ENCODE peak calls at places on chromosome 12, in seven cellular contexts. P, W, G, J, L, X and D are unnamed samples.

GRCh38 chr12:124517260-124518050 is 50.0 kb downstream of the NCOR2 start:
- DNase-seq in L (peak), P (no peak), W (peak), X (peak), J (no peak), G (peak), D (no peak)

GRCh38 chr12:93734784-93735183 is 57.6 kb downstream of the CRADD start:
- DNase-seq in W (no peak), L (no peak), G (no peak), J (no peak), X (no peak), P (no peak), D (no peak)

GRCh38 chr12:81800298-81801148 is 41.4 kb upstream of the PPFIA2 start:
- DNase-seq in G (no peak), J (no peak), L (no peak), W (peak), X (no peak), P (no peak), D (no peak)

GRCh38 chr12:113465808-113466769 is 5.6 kb downstream of the LHX5 start:
- DNase-seq in P (no peak), G (no peak), W (no peak), X (peak), L (no peak), J (no peak), D (no peak)

GRCh38 chr12:53757095-53757770 is 5.5 kb upstream of the CISTR start:
- DNase-seq in G (peak), P (peak), L (peak), X (peak), J (peak), W (peak), D (peak)

GRCh38 chr12:113867258-113867657 is 98.9 kb downstream of the RBM19 start:
- DNase-seq in W (no peak), L (no peak), P (no peak), G (no peak), X (peak), J (no peak), D (peak)

GRCh38 chr12:130511285-130511684 is 173.6 kb downstream of the PIWIL1 start:
- DNase-seq in L (no peak), X (no peak), P (no peak), J (no peak), G (no peak), W (no peak), D (no peak)

GRCh38 chr12:78209851-78210493 is 379.3 kb downstream of the NAV3 start:
- DNase-seq in P (no peak), L (no peak), J (no peak), W (no peak), X (no peak), G (no peak), D (no peak)

GRCh38 chr12:59088673-59089072 is 168.4 kb upstream of the LRIG3 start:
- DNase-seq in W (no peak), L (no peak), P (no peak), X (no peak), G (no peak), J (no peak), D (no peak)

GRCh38 chr12:106341086-106341879 is 16.3 kb upstream of the POLR3B start:
- DNase-seq in W (no peak), X (no peak), J (no peak), P (no peak), L (no peak), G (no peak), D (no peak)

GRCh38 chr12:130970165-130970907 is 16.6 kb downstream of the ADGRD1 start:
- DNase-seq in L (no peak), G (no peak), W (no peak), X (no peak), P (no peak), J (no peak), D (no peak)

GRCh38 chr12:45299132-45299692 is 83.3 kb downstream of the ANO6 start:
- DNase-seq in J (no peak), L (no peak), P (no peak), G (no peak), X (peak), W (no peak), D (no peak)

GRCh38 chr12:82650627-82651337 is 35.9 kb upstream of the TMTC2 start:
- DNase-seq in P (no peak), W (no peak), X (peak), L (no peak), G (peak), J (no peak), D (peak)

GRCh38 chr12:14373202-14373601 is 7.7 kb downstream of the ATF7IP start:
- DNase-seq in G (no peak), X (peak), J (no peak), P (no peak), L (no peak), W (no peak), D (peak)

GRCh38 chr12:15899282-15899870 is 11.8 kb upstream of the DERA start:
- DNase-seq in J (no peak), L (no peak), W (no peak), X (peak), G (peak), P (no peak), D (peak)

GRCh38 chr12:19575307-19576243 is 136.3 kb downstream of the AEBP2 start:
- DNase-seq in L (no peak), G (peak), X (peak), W (peak), J (no peak), P (peak), D (peak)

GRCh38 chr12:130835011-130835410 is 4.0 kb downstream of the STX2 start:
- DNase-seq in X (no peak), P (no peak), G (no peak), J (no peak), L (no peak), W (no peak), D (no peak)

GRCh38 chr12:2039034-2039433 is 13.8 kb upstream of the CACNA1C start:
- DNase-seq in G (no peak), X (no peak), P (no peak), L (no peak), J (no peak), W (no peak), D (no peak)

GRCh38 chr12:49622501-49623141 is 740 bp upstream of the PRPF40B start:
- DNase-seq in P (no peak), X (no peak), W (no peak), J (peak), G (peak), L (no peak), D (peak)

GRCh38 chr12:76072568-76072967 is 11.9 kb downstream of the NAP1L1 start:
- DNase-seq in G (no peak), X (no peak), W (no peak), J (no peak), P (no peak), L (no peak), D (no peak)

GRCh38 chr12:68977335-68977734 is 44.4 kb upstream of the CPM start:
- DNase-seq in L (no peak), W (no peak), J (no peak), G (no peak), P (no peak), X (no peak), D (no peak)

GRCh38 chr12:131829351-131829794 is 1.2 kb downstream of the MMP17 start:
- DNase-seq in L (no peak), G (no peak), X (peak), W (no peak), J (no peak), P (no peak), D (no peak)